ENCODE peak calls at places on chromosomes 7 and 10, in eight cellular contexts. One of them, this sample, is unnamed.
A peak's percentile ranks its signal among the peaks of the same experiment; 100 is the strongest.

GRCh38 chr7:137695942-137696341 is 150.8 kb downstream of the DGKI start:
- DNase-seq in cardiac fibroblast: no peak
- DNase-seq in left cardiac atrium: no peak
- DNase-seq in glutamatergic neuron: no peak
- DNase-seq in sigmoid colon: no peak
- DNase-seq in naive thymus-derived CD8-positive, alpha-beta T cell: no peak
- DNase-seq in T-helper 2 cell: no peak
- DNase-seq in mesothelial cell of epicardium: no peak
- DNase-seq in this sample: peak; percentile 9

GRCh38 chr10:101749033-101749432 is 26.9 kb downstream of the FGF8 start:
- DNase-seq in naive thymus-derived CD8-positive, alpha-beta T cell: no peak
- DNase-seq in T-helper 2 cell: no peak
- DNase-seq in mesothelial cell of epicardium: no peak
- DNase-seq in left cardiac atrium: no peak
- DNase-seq in sigmoid colon: no peak
- DNase-seq in cardiac fibroblast: peak; percentile 6
- DNase-seq in glutamatergic neuron: no peak
- DNase-seq in this sample: no peak

GRCh38 chr7:151129141-151129835 is 38.2 kb downstream of the GBX1 start:
- DNase-seq in sigmoid colon: no peak
- DNase-seq in cardiac fibroblast: no peak
- DNase-seq in naive thymus-derived CD8-positive, alpha-beta T cell: no peak
- DNase-seq in mesothelial cell of epicardium: no peak
- DNase-seq in glutamatergic neuron: no peak
- DNase-seq in left cardiac atrium: no peak
- DNase-seq in T-helper 2 cell: no peak
- DNase-seq in this sample: no peak

GRCh38 chr10:128573936-128574335 is 447.7 kb upstream of the MKI67 start:
- DNase-seq in left cardiac atrium: no peak
- DNase-seq in naive thymus-derived CD8-positive, alpha-beta T cell: no peak
- DNase-seq in cardiac fibroblast: no peak
- DNase-seq in glutamatergic neuron: no peak
- DNase-seq in mesothelial cell of epicardium: no peak
- DNase-seq in T-helper 2 cell: no peak
- DNase-seq in sigmoid colon: no peak
- DNase-seq in this sample: no peak

GRCh38 chr7:7188091-7188490 is 5.7 kb downstream of the C1GALT1 start:
- DNase-seq in glutamatergic neuron: no peak
- DNase-seq in mesothelial cell of epicardium: no peak
- DNase-seq in left cardiac atrium: no peak
- DNase-seq in naive thymus-derived CD8-positive, alpha-beta T cell: no peak
- DNase-seq in sigmoid colon: no peak
- DNase-seq in T-helper 2 cell: no peak
- DNase-seq in cardiac fibroblast: no peak
- DNase-seq in this sample: no peak

GRCh38 chr7:124171068-124171467 is 138.2 kb upstream of the TMEM229A start:
- DNase-seq in mesothelial cell of epicardium: no peak
- DNase-seq in glutamatergic neuron: peak; percentile 40
- DNase-seq in cardiac fibroblast: peak; percentile 21
- DNase-seq in naive thymus-derived CD8-positive, alpha-beta T cell: no peak
- DNase-seq in sigmoid colon: no peak
- DNase-seq in T-helper 2 cell: no peak
- DNase-seq in left cardiac atrium: no peak
- DNase-seq in this sample: no peak

GRCh38 chr7:94391716-94392390 is 2.8 kb upstream of the COL1A2 start:
- DNase-seq in T-helper 2 cell: no peak
- DNase-seq in cardiac fibroblast: peak; percentile 89
- DNase-seq in glutamatergic neuron: no peak
- DNase-seq in sigmoid colon: no peak
- DNase-seq in mesothelial cell of epicardium: no peak
- DNase-seq in left cardiac atrium: peak; percentile 28
- DNase-seq in naive thymus-derived CD8-positive, alpha-beta T cell: no peak
- DNase-seq in this sample: no peak

GRCh38 chr10:74932648-74933047 is 106.2 kb downstream of the KAT6B start:
- DNase-seq in glutamatergic neuron: no peak
- DNase-seq in T-helper 2 cell: no peak
- DNase-seq in naive thymus-derived CD8-positive, alpha-beta T cell: no peak
- DNase-seq in cardiac fibroblast: no peak
- DNase-seq in mesothelial cell of epicardium: no peak
- DNase-seq in sigmoid colon: peak; percentile 80
- DNase-seq in left cardiac atrium: peak; percentile 76
- DNase-seq in this sample: peak; percentile 13

GRCh38 chr7:118109607-118110006 is 74.4 kb upstream of the LSM8 start:
- DNase-seq in T-helper 2 cell: no peak
- DNase-seq in cardiac fibroblast: no peak
- DNase-seq in naive thymus-derived CD8-positive, alpha-beta T cell: no peak
- DNase-seq in glutamatergic neuron: no peak
- DNase-seq in left cardiac atrium: no peak
- DNase-seq in mesothelial cell of epicardium: no peak
- DNase-seq in sigmoid colon: no peak
- DNase-seq in this sample: peak; percentile 61

GRCh38 chr10:8404721-8405120 is 350.2 kb downstream of the GATA3 start:
- DNase-seq in T-helper 2 cell: no peak
- DNase-seq in sigmoid colon: no peak
- DNase-seq in mesothelial cell of epicardium: no peak
- DNase-seq in glutamatergic neuron: no peak
- DNase-seq in naive thymus-derived CD8-positive, alpha-beta T cell: peak; percentile 78
- DNase-seq in cardiac fibroblast: no peak
- DNase-seq in left cardiac atrium: no peak
- DNase-seq in this sample: no peak

GRCh38 chr10:24958701-24959392 is 6.4 kb upstream of the PRTFDC1 start:
- DNase-seq in left cardiac atrium: peak; percentile 31
- DNase-seq in glutamatergic neuron: no peak
- DNase-seq in sigmoid colon: peak; percentile 82
- DNase-seq in naive thymus-derived CD8-positive, alpha-beta T cell: no peak
- DNase-seq in mesothelial cell of epicardium: no peak
- DNase-seq in T-helper 2 cell: no peak
- DNase-seq in cardiac fibroblast: peak; percentile 86
- DNase-seq in this sample: no peak

GRCh38 chr10:103648951-103649532 is 155.5 kb downstream of the NEURL1 start:
- DNase-seq in sigmoid colon: peak; percentile 78
- DNase-seq in glutamatergic neuron: no peak
- DNase-seq in left cardiac atrium: no peak
- DNase-seq in T-helper 2 cell: no peak
- DNase-seq in naive thymus-derived CD8-positive, alpha-beta T cell: no peak
- DNase-seq in mesothelial cell of epicardium: no peak
- DNase-seq in cardiac fibroblast: peak; percentile 95
- DNase-seq in this sample: no peak

GRCh38 chr7:12210179-12211053 is 678 bp upstream of the TMEM106B start:
- DNase-seq in left cardiac atrium: no peak
- DNase-seq in mesothelial cell of epicardium: no peak
- DNase-seq in naive thymus-derived CD8-positive, alpha-beta T cell: no peak
- DNase-seq in glutamatergic neuron: no peak
- DNase-seq in sigmoid colon: no peak
- DNase-seq in cardiac fibroblast: no peak
- DNase-seq in T-helper 2 cell: peak; percentile 21
- DNase-seq in this sample: peak; percentile 57

GRCh38 chr7:43735802-43736603 is 6.7 kb upstream of the COA1 start:
- DNase-seq in naive thymus-derived CD8-positive, alpha-beta T cell: no peak
- DNase-seq in T-helper 2 cell: no peak
- DNase-seq in left cardiac atrium: no peak
- DNase-seq in cardiac fibroblast: peak; percentile 55
- DNase-seq in sigmoid colon: no peak
- DNase-seq in mesothelial cell of epicardium: no peak
- DNase-seq in glutamatergic neuron: no peak
- DNase-seq in this sample: no peak

GRCh38 chr7:151491859-151492258 is 27.8 kb downstream of the RHEB start:
- DNase-seq in glutamatergic neuron: no peak
- DNase-seq in sigmoid colon: no peak
- DNase-seq in naive thymus-derived CD8-positive, alpha-beta T cell: no peak
- DNase-seq in left cardiac atrium: no peak
- DNase-seq in cardiac fibroblast: peak; percentile 81
- DNase-seq in T-helper 2 cell: no peak
- DNase-seq in mesothelial cell of epicardium: no peak
- DNase-seq in this sample: no peak

GRCh38 chr7:30797294-30798040 is 26.2 kb downstream of the MINDY4 start:
- DNase-seq in cardiac fibroblast: no peak
- DNase-seq in T-helper 2 cell: no peak
- DNase-seq in sigmoid colon: no peak
- DNase-seq in glutamatergic neuron: no peak
- DNase-seq in left cardiac atrium: no peak
- DNase-seq in mesothelial cell of epicardium: no peak
- DNase-seq in naive thymus-derived CD8-positive, alpha-beta T cell: no peak
- DNase-seq in this sample: no peak

GRCh38 chr10:129774736-129775401 is 189.2 kb downstream of the EBF3 start:
- DNase-seq in cardiac fibroblast: no peak
- DNase-seq in left cardiac atrium: no peak
- DNase-seq in T-helper 2 cell: no peak
- DNase-seq in mesothelial cell of epicardium: no peak
- DNase-seq in glutamatergic neuron: no peak
- DNase-seq in sigmoid colon: no peak
- DNase-seq in naive thymus-derived CD8-positive, alpha-beta T cell: no peak
- DNase-seq in this sample: no peak

GRCh38 chr10:52668024-52668423 is 104.6 kb downstream of the MBL2 start:
- DNase-seq in naive thymus-derived CD8-positive, alpha-beta T cell: no peak
- DNase-seq in glutamatergic neuron: no peak
- DNase-seq in mesothelial cell of epicardium: no peak
- DNase-seq in left cardiac atrium: no peak
- DNase-seq in T-helper 2 cell: no peak
- DNase-seq in sigmoid colon: no peak
- DNase-seq in cardiac fibroblast: peak; percentile 10
- DNase-seq in this sample: no peak

GRCh38 chr10:35561670-35562069 is 43.5 kb upstream of the GJD4 start:
- DNase-seq in mesothelial cell of epicardium: no peak
- DNase-seq in T-helper 2 cell: no peak
- DNase-seq in cardiac fibroblast: no peak
- DNase-seq in left cardiac atrium: peak; percentile 37
- DNase-seq in sigmoid colon: no peak
- DNase-seq in glutamatergic neuron: no peak
- DNase-seq in naive thymus-derived CD8-positive, alpha-beta T cell: no peak
- DNase-seq in this sample: no peak

GRCh38 chr7:49001610-49002033 is 77.3 kb downstream of the CDC14C start:
- DNase-seq in left cardiac atrium: no peak
- DNase-seq in sigmoid colon: no peak
- DNase-seq in naive thymus-derived CD8-positive, alpha-beta T cell: no peak
- DNase-seq in cardiac fibroblast: peak; percentile 2
- DNase-seq in T-helper 2 cell: no peak
- DNase-seq in glutamatergic neuron: peak; percentile 39
- DNase-seq in mesothelial cell of epicardium: no peak
- DNase-seq in this sample: peak; percentile 43

GRCh38 chr7:27025270-27025669 is 70.5 kb downstream of the HOXA1 start:
- DNase-seq in left cardiac atrium: no peak
- DNase-seq in glutamatergic neuron: no peak
- DNase-seq in T-helper 2 cell: no peak
- DNase-seq in mesothelial cell of epicardium: no peak
- DNase-seq in naive thymus-derived CD8-positive, alpha-beta T cell: no peak
- DNase-seq in sigmoid colon: no peak
- DNase-seq in cardiac fibroblast: no peak
- DNase-seq in this sample: no peak

GRCh38 chr10:86545097-86545496 is 23.5 kb upstream of the WAPL start:
- DNase-seq in glutamatergic neuron: no peak
- DNase-seq in mesothelial cell of epicardium: no peak
- DNase-seq in naive thymus-derived CD8-positive, alpha-beta T cell: no peak
- DNase-seq in T-helper 2 cell: no peak
- DNase-seq in cardiac fibroblast: no peak
- DNase-seq in left cardiac atrium: no peak
- DNase-seq in sigmoid colon: no peak
- DNase-seq in this sample: peak; percentile 85

GRCh38 chr7:158957507-158957900 is 101.1 kb downstream of the DYNC2I1 start:
- DNase-seq in sigmoid colon: no peak
- DNase-seq in glutamatergic neuron: peak; percentile 62
- DNase-seq in mesothelial cell of epicardium: no peak
- DNase-seq in T-helper 2 cell: no peak
- DNase-seq in naive thymus-derived CD8-positive, alpha-beta T cell: no peak
- DNase-seq in left cardiac atrium: no peak
- DNase-seq in cardiac fibroblast: no peak
- DNase-seq in this sample: peak; percentile 86

GRCh38 chr10:91022390-91022789 is 101.5 kb upstream of the ANKRD1 start:
- DNase-seq in left cardiac atrium: no peak
- DNase-seq in sigmoid colon: no peak
- DNase-seq in glutamatergic neuron: no peak
- DNase-seq in naive thymus-derived CD8-positive, alpha-beta T cell: no peak
- DNase-seq in T-helper 2 cell: no peak
- DNase-seq in cardiac fibroblast: peak; percentile 39
- DNase-seq in mesothelial cell of epicardium: no peak
- DNase-seq in this sample: no peak

GRCh38 chr10:6177880-6178281 is 24.9 kb upstream of the PFKFB3 start:
- DNase-seq in naive thymus-derived CD8-positive, alpha-beta T cell: no peak
- DNase-seq in T-helper 2 cell: no peak
- DNase-seq in glutamatergic neuron: no peak
- DNase-seq in left cardiac atrium: peak; percentile 35
- DNase-seq in cardiac fibroblast: no peak
- DNase-seq in sigmoid colon: peak; percentile 62
- DNase-seq in mesothelial cell of epicardium: no peak
- DNase-seq in this sample: no peak

GRCh38 chr10:29736325-29737208 is 101.8 kb upstream of the SVIL start:
- DNase-seq in sigmoid colon: peak; percentile 88
- DNase-seq in glutamatergic neuron: peak; percentile 71
- DNase-seq in left cardiac atrium: peak; percentile 73
- DNase-seq in T-helper 2 cell: no peak
- DNase-seq in mesothelial cell of epicardium: peak; percentile 36
- DNase-seq in cardiac fibroblast: peak; percentile 60
- DNase-seq in naive thymus-derived CD8-positive, alpha-beta T cell: no peak
- DNase-seq in this sample: peak; percentile 68

GRCh38 chr7:151233111-151233701 is 923 bp downstream of the CHPF2 start:
- DNase-seq in naive thymus-derived CD8-positive, alpha-beta T cell: peak; percentile 49
- DNase-seq in sigmoid colon: peak; percentile 70
- DNase-seq in T-helper 2 cell: no peak
- DNase-seq in cardiac fibroblast: peak; percentile 79
- DNase-seq in mesothelial cell of epicardium: no peak
- DNase-seq in left cardiac atrium: peak; percentile 69
- DNase-seq in glutamatergic neuron: peak; percentile 44
- DNase-seq in this sample: peak; percentile 19

This sample was measured in NCI-H345.